ENCODE peak calls at places on chromosomes 12 and 14, in nine cellular contexts. U is testis, X is A549, W is adrenal gland, E is spleen, P is suprapubic skin, K is gastrocnemius medialis, G is tibial nerve, N is GM12891. Z is an unnamed sample.

GRCh38 chr12:114399664-114400211 is 6.2 kb downstream of the TBX5 start:
- DNase-seq in N (no peak), G (no peak), K (no peak), W (no peak), X (no peak), U (no peak), E (no peak), P (no peak), Z (no peak)

GRCh38 chr12:49017764-49018281 is 753 bp downstream of the PRKAG1 start:
- DNase-seq in W (peak), K (no peak), X (no peak), N (no peak), P (peak), E (no peak), G (no peak), U (no peak), Z (no peak)

GRCh38 chr14:50037837-50038236 is 78.5 kb downstream of the VCPKMT start:
- DNase-seq in P (no peak), G (no peak), U (no peak), X (no peak), W (peak), E (no peak), N (no peak), K (no peak), Z (peak)

GRCh38 chr14:97266653-97267052 is 469.5 kb downstream of the VRK1 start:
- DNase-seq in P (no peak), G (no peak), W (peak), X (peak), N (no peak), K (no peak), E (no peak), U (no peak), Z (no peak)

GRCh38 chr14:61296151-61296550 is 15.0 kb upstream of the TMEM30B start:
- DNase-seq in U (no peak), W (no peak), N (no peak), G (no peak), K (no peak), X (no peak), P (no peak), E (no peak), Z (no peak)

GRCh38 chr12:113777751-113778150 is 188.4 kb downstream of the RBM19 start:
- DNase-seq in G (no peak), N (no peak), K (no peak), E (no peak), X (no peak), P (no peak), W (no peak), U (no peak), Z (no peak)

GRCh38 chr12:24095245-24095644 is 145.8 kb upstream of the SOX5 start:
- DNase-seq in K (no peak), X (no peak), W (no peak), U (no peak), P (no peak), E (no peak), G (no peak), N (no peak), Z (no peak)

GRCh38 chr12:115761784-115762183 is 515.7 kb downstream of the MED13L start:
- DNase-seq in N (no peak), P (no peak), X (no peak), E (no peak), G (no peak), U (no peak), W (no peak), K (no peak), Z (no peak)

GRCh38 chr12:115294443-115295133 is 610.6 kb upstream of the TBX3 start:
- DNase-seq in X (no peak), U (no peak), K (no peak), E (no peak), G (no peak), P (no peak), W (no peak), N (no peak), Z (no peak)

GRCh38 chr12:12628013-12628412 is 16.3 kb downstream of the CREBL2 start:
- DNase-seq in K (no peak), N (no peak), E (no peak), W (no peak), G (no peak), X (no peak), P (no peak), U (no peak), Z (no peak)

GRCh38 chr12:2693980-2694379 is 100.8 kb upstream of the FKBP4 start:
- DNase-seq in U (no peak), P (no peak), K (no peak), G (no peak), X (no peak), W (no peak), E (no peak), N (no peak), Z (no peak)

GRCh38 chr14:36974985-36975384 is 197.4 kb downstream of the SLC25A21 start:
- DNase-seq in P (no peak), G (no peak), W (no peak), X (no peak), N (no peak), U (no peak), E (no peak), K (no peak), Z (no peak)

GRCh38 chr12:49762468-49762847 is 21.1 kb downstream of the TMBIM6 start:
- DNase-seq in P (no peak), U (no peak), X (no peak), K (no peak), W (no peak), E (no peak), G (no peak), N (no peak), Z (no peak)

GRCh38 chr12:45946435-45946834 is 43.9 kb downstream of the SCAF11 start:
- DNase-seq in U (no peak), K (no peak), E (no peak), N (no peak), X (no peak), W (no peak), G (no peak), P (no peak), Z (no peak)

GRCh38 chr12:57864811-57865751 is 18.6 kb upstream of the CTDSP2 start:
- DNase-seq in G (peak), X (peak), K (peak), W (peak), U (peak), N (peak), P (peak), E (peak), Z (peak)

GRCh38 chr14:55359307-55359706 is 52.3 kb downstream of the ATG14 start:
- DNase-seq in W (no peak), E (no peak), G (no peak), K (no peak), U (no peak), N (no peak), P (no peak), X (no peak), Z (no peak)

GRCh38 chr14:104499784-104500496 is 79.6 kb upstream of the C14orf180 start:
- DNase-seq in P (no peak), E (peak), U (no peak), X (no peak), G (no peak), W (no peak), N (no peak), K (no peak), Z (no peak)

GRCh38 chr12:65958456-65958855 is 134.2 kb downstream of the HMGA2 start:
- DNase-seq in E (no peak), P (no peak), G (no peak), W (no peak), U (no peak), X (no peak), K (no peak), N (no peak), Z (no peak)

GRCh38 chr12:28622416-28622815 is 432.2 kb downstream of the CCDC91 start:
- DNase-seq in K (no peak), P (no peak), U (no peak), X (no peak), N (no peak), E (no peak), G (no peak), W (no peak), Z (no peak)

GRCh38 chr12:46217686-46218508 is 50.9 kb downstream of the SLC38A1 start:
- DNase-seq in X (no peak), U (peak), P (no peak), K (peak), G (no peak), W (peak), E (no peak), N (no peak), Z (no peak)

GRCh38 chr14:99829450-99829849 is 36.2 kb downstream of the EML1 start:
- DNase-seq in P (no peak), G (no peak), X (no peak), N (no peak), K (no peak), U (no peak), W (no peak), E (no peak), Z (no peak)

GRCh38 chr12:14264777-14265176 is 100.7 kb upstream of the ATF7IP start:
- DNase-seq in G (no peak), W (no peak), U (no peak), E (no peak), X (no peak), K (no peak), P (no peak), N (no peak), Z (no peak)

GRCh38 chr12:70367268-70368141 is 1.4 kb downstream of the KCNMB4 start:
- DNase-seq in E (no peak), K (no peak), N (no peak), X (no peak), U (no peak), W (no peak), G (no peak), P (no peak), Z (no peak)

GRCh38 chr12:45051490-45052105 is 699 bp upstream of the DBX2 start:
- DNase-seq in K (no peak), N (no peak), P (no peak), E (no peak), X (no peak), G (no peak), W (no peak), U (no peak), Z (no peak)

GRCh38 chr14:93065272-93065730 is 50.4 kb downstream of the ITPK1 start:
- DNase-seq in P (no peak), N (no peak), X (no peak), W (no peak), K (no peak), U (no peak), G (no peak), E (no peak), Z (no peak)

DNA sequence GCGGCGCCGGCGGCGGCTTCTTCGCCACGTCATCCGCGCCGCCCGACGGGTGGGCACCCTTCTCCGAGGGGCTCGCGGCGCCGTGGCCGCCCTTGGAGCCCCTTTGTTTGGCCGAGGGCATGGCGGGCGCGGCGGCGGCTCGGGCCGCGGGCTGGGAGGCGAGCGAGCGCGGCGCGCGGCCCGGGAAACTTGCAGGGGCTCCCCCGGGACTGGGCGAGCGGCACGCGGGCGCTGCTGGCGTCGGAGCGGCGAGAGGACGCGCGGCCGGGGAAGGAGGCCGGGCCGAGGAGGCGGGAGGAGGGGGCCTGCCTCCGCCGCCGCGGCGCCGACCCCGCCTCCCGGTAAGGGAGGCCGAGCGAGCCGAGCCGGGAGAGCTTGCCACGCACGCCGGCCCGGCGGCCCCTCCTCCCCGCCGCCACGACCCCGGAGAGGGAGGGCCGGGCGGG is at the start of gene CKAP4:
- DNase-seq in W (peak), E (peak), X (peak), K (peak), N (peak), U (peak), P (peak), G (peak), Z (no peak)
- TF ChIP-seq POLR2A in W (peak), E (no peak), X (peak), K (peak), N (no peak), U (no peak), P (peak), G (peak), Z (no peak)

GRCh38 chr12:67940780-67941243 is 48.4 kb upstream of the IFNG-AS1 start:
- DNase-seq in X (no peak), N (no peak), E (no peak), G (no peak), U (no peak), P (no peak), W (no peak), K (no peak), Z (no peak)

GRCh38 chr12:67943295-67943892 is 45.9 kb upstream of the IFNG-AS1 start:
- DNase-seq in N (peak), U (peak), K (peak), P (no peak), G (peak), X (peak), E (no peak), W (peak), Z (peak)

GRCh38 chr12:67937822-67938221 is 51.4 kb upstream of the IFNG-AS1 start:
- DNase-seq in X (no peak), P (no peak), W (no peak), K (no peak), E (no peak), G (no peak), N (no peak), U (no peak), Z (no peak)

GRCh38 chr12:67942704-67943103 is 46.5 kb upstream of the IFNG-AS1 start:
- DNase-seq in P (no peak), X (no peak), N (no peak), W (no peak), E (no peak), G (no peak), K (no peak), U (no peak), Z (no peak)

DNA sequence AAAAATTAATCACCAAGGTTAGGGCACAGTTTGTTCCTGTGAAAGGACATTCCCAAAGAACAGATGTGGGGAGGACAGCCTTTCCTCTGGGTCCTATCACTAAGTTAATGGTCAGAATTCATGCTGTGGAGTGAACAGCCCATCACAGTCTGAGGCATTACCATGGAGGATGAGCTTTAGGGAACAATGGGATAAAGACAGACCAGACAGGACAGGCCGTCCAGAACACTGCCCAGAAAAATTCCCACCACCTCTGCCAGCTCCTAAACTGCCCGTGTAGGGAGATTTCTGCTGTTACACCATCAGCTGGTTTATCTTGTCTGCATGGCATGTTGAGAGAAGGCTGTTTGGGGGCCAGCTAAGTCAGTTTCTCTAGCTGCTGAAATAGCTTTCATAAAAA is 49.6 kb upstream of the IFNG-AS1 start:
- DNase-seq in N (no peak), X (no peak), W (no peak), E (no peak), U (no peak), G (no peak), K (no peak), P (no peak), Z (no peak)
- TF ChIP-seq POLR2A in N (no peak), X (no peak), W (no peak), E (no peak), U (no peak), G (no peak), K (no peak), P (no peak), Z (no peak)

GRCh38 chr14:94485944-94486841 is 10.2 kb upstream of the SERPINA9 start:
- DNase-seq in N (peak), X (peak), W (peak), E (peak), U (peak), G (no peak), P (peak), K (no peak), Z (peak)
- TF ChIP-seq POLR2A in N (no peak), X (no peak), W (no peak), E (no peak), U (no peak), G (no peak), P (no peak), K (no peak), Z (no peak)

GRCh38 chr12:95740751-95741150 is 49.8 kb downstream of the NTN4 start:
- DNase-seq in U (no peak), K (no peak), P (no peak), W (no peak), G (no peak), E (no peak), N (no peak), X (no peak), Z (no peak)
- TF ChIP-seq POLR2A in U (no peak), K (no peak), P (no peak), W (no peak), G (no peak), E (no peak), N (no peak), X (no peak), Z (no peak)

DNA sequence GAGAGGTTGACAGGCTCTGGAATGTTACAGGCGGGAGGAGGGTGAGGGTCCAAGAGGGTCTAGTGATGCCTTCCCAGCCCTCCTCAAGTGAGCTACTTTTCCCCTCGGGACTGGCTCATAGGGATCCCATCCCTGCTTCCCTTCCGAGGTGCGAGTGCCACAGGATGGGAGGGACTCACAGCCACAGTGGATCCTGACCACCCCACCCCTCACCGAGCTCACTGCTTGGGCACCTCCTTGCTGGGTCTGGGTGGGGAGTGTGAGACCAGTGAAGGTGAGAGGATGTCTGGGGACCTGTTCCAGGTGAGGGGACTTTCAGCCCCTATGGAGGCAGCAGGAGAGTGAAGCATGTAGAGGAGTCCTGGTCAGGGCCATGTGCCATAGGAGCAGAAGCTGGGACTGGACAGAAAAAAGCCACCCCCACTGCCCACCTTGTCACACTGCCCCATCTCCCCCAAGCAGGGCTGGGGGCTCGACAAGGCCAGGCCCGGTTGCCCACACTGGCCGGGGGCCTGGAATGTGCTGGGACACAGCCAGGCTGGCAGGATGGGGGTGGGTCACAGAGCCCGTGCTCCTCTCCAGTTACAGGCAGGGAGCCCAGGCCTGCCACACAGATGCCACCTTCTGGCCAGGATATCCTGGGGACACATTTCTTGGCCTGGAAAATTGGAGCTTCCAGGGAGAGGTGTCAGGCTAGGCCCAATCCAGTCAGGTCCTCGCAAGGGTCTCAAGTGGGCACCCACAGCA is 1.7 kb upstream of the TNS2 start:
- DNase-seq in X (peak), G (no peak), W (peak), N (no peak), E (peak), P (no peak), U (peak), K (peak), Z (no peak)
- TF ChIP-seq POLR2A in X (no peak), G (no peak), W (no peak), N (no peak), E (no peak), P (no peak), U (no peak), K (no peak), Z (no peak)

GRCh38 chr14:24367506-24368214 is at the start of gene NFATC4:
- DNase-seq in K (peak), E (no peak), W (peak), N (peak), X (no peak), P (peak), U (peak), G (peak), Z (peak)

GRCh38 chr14:24366664-24367505 is 1.1 kb upstream of the NFATC4 start:
- DNase-seq in W (peak), K (peak), P (peak), X (peak), E (peak), N (peak), G (peak), U (peak), Z (peak)

GRCh38 chr14:24364841-24365240 is 3.1 kb upstream of the NFATC4 start:
- DNase-seq in X (no peak), N (no peak), W (no peak), E (no peak), K (no peak), G (no peak), P (no peak), U (no peak), Z (no peak)

GRCh38 chr14:24365600-24366374 is 2.2 kb upstream of the NFATC4 start:
- DNase-seq in X (peak), W (peak), E (peak), G (peak), U (peak), P (peak), K (peak), N (peak), Z (peak)

DNA sequence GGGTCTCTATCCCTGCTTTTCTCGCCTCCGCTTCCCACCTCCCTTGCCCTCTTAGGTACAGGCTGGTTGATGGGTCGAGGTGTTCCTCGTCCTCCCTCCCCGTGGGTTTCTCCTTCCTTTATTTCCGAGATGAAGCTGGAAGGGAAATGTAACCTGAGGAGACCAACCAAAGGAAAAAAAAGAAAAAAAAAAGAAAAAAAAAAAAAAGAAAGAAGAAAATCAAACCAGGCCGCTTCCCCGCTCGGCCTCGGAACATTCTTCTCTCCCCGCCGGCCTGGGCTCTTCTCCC is 1.7 kb upstream of the NFATC4 start:
- DNase-seq in W (no peak), K (no peak), P (no peak), E (no peak), X (no peak), G (no peak), N (no peak), U (no peak), Z (no peak)
- TF ChIP-seq POLR2A in W (no peak), K (no peak), P (no peak), E (no peak), X (no peak), G (no peak), N (no peak), U (no peak), Z (no peak)

GRCh38 chr12:131896080-131896810 is 1.8 kb downstream of the ULK1 start:
- DNase-seq in X (peak), P (peak), G (peak), U (peak), E (peak), N (peak), K (peak), W (peak), Z (peak)
- TF ChIP-seq POLR2A in X (peak), P (peak), G (peak), U (peak), E (peak), N (no peak), K (peak), W (peak), Z (peak)